ENCODE peak calls at places on chromosome 4, in seven cellular contexts. V is left kidney, I is MV-4-11, M is NCI-H1436, X is nephron progenitor cell, S is posterior cingulate gyrus, Q is anterior cingulate cortex. H is an unnamed sample.

GRCh38 chr4:149311076-149311475 is 504.6 kb downstream of the IQCM start:
- DNase-seq in V (no peak), Q (no peak), S (no peak), X (no peak), I (no peak), M (no peak), H (peak)

GRCh38 chr4:163613375-163613774 is 118.9 kb downstream of the TMA16 start:
- DNase-seq in S (no peak), X (no peak), M (no peak), Q (no peak), I (peak), V (no peak), H (no peak)

GRCh38 chr4:182862166-182862875 is 54.9 kb downstream of the DCTD start:
- DNase-seq in V (peak), S (no peak), X (no peak), M (no peak), Q (no peak), I (no peak), H (no peak)

GRCh38 chr4:156193116-156193515 is 239.4 kb upstream of the CTSO start:
- DNase-seq in X (peak), Q (no peak), S (no peak), V (peak), M (no peak), I (no peak), H (no peak)

GRCh38 chr4:64271601-64272081 is 137.6 kb downstream of the TECRL start:
- DNase-seq in M (no peak), I (no peak), X (no peak), Q (no peak), S (no peak), V (no peak), H (no peak)

GRCh38 chr4:16264798-16265197 is 38.5 kb upstream of the TAPT1 start:
- DNase-seq in Q (no peak), X (no peak), I (peak), V (peak), M (no peak), S (no peak), H (peak)

GRCh38 chr4:113433536-113434246 is 327.8 kb downstream of the CAMK2D start:
- DNase-seq in V (no peak), Q (no peak), S (no peak), X (no peak), M (no peak), I (no peak), H (no peak)

GRCh38 chr4:4746444-4746843 is 113.0 kb upstream of the MSX1 start:
- DNase-seq in M (no peak), V (no peak), S (no peak), X (no peak), Q (no peak), I (no peak), H (no peak)

GRCh38 chr4:1237981-1238675 is 10.8 kb downstream of the CTBP1 start:
- DNase-seq in M (no peak), S (peak), X (no peak), V (no peak), I (no peak), Q (no peak), H (no peak)

GRCh38 chr4:76270776-76271175 is 19.3 kb downstream of the FAM47E start:
- DNase-seq in V (no peak), X (no peak), M (no peak), Q (no peak), I (no peak), S (no peak), H (no peak)

GRCh38 chr4:64539234-64539849 is 130.1 kb upstream of the TECRL start:
- DNase-seq in X (peak), S (no peak), I (peak), Q (peak), M (peak), V (peak), H (peak)

GRCh38 chr4:3375688-3376087 is 66.1 kb upstream of the HGFAC start:
- DNase-seq in M (no peak), Q (no peak), S (peak), V (no peak), X (no peak), I (no peak), H (peak)

GRCh38 chr4:7699040-7699439 is 240.6 kb downstream of the AFAP1 start:
- DNase-seq in Q (no peak), M (no peak), X (no peak), S (no peak), I (no peak), V (peak), H (peak)

GRCh38 chr4:44462259-44462658 is 13.7 kb upstream of the KCTD8 start:
- DNase-seq in M (no peak), I (no peak), S (no peak), V (no peak), Q (no peak), X (no peak), H (no peak)

GRCh38 chr4:7872264-7872771 is 67.3 kb downstream of the AFAP1 start:
- DNase-seq in V (peak), X (no peak), S (peak), Q (no peak), M (no peak), I (no peak), H (peak)

GRCh38 chr4:155376387-155377268 is at the start of gene MAP9:
- DNase-seq in M (peak), V (peak), I (no peak), S (peak), Q (peak), X (peak), H (peak)

GRCh38 chr4:16812041-16812440 is 86.4 kb downstream of the LDB2 start:
- DNase-seq in I (no peak), S (no peak), X (no peak), M (no peak), V (no peak), Q (no peak), H (no peak)

GRCh38 chr4:119656986-119657635 is 28.5 kb upstream of the PDE5A start:
- DNase-seq in I (no peak), X (no peak), V (no peak), Q (no peak), S (no peak), M (no peak), H (peak)

GRCh38 chr4:173288698-173289350 is 45.3 kb downstream of the HMGB2 start:
- DNase-seq in S (no peak), V (no peak), X (no peak), M (no peak), I (no peak), Q (no peak), H (no peak)

GRCh38 chr4:47287735-47288134 is 175.8 kb downstream of the COMMD8 start:
- DNase-seq in S (no peak), Q (no peak), M (no peak), X (no peak), V (no peak), I (peak), H (no peak)

GRCh38 chr4:55768291-55768690 is 51.3 kb upstream of the EXOC1L start:
- DNase-seq in M (no peak), S (no peak), Q (no peak), V (no peak), X (no peak), I (no peak), H (peak)

GRCh38 chr4:79163981-79164490 is 161.8 kb downstream of the NAA11 start:
- DNase-seq in M (no peak), I (no peak), X (no peak), Q (no peak), V (no peak), S (no peak), H (no peak)

GRCh38 chr4:14908635-14909034 is 93.6 kb upstream of the CPEB2 start:
- DNase-seq in Q (no peak), X (no peak), I (no peak), S (no peak), V (no peak), M (no peak), H (no peak)

GRCh38 chr4:163681208-163681821 is 186.8 kb downstream of the TMA16 start:
- DNase-seq in X (peak), S (no peak), Q (no peak), M (no peak), V (peak), I (peak), H (no peak)

GRCh38 chr4:107561481-107561880 is 158.6 kb downstream of the PAPSS1 start:
- DNase-seq in Q (no peak), V (no peak), X (no peak), M (no peak), I (no peak), S (no peak), H (no peak)